ENCODE peak calls at places on chromosomes 5 and 9, in nine cellular contexts. One of them, this sample, is unnamed.
A peak's percentile ranks its signal among the peaks of the same experiment; 100 is the strongest.

GRCh38 chr5:160539431-160539830 is 117.8 kb downstream of the PTTG1 start:
- DNase-seq in ovary: no peak
- DNase-seq in uterus: no peak
- DNase-seq in HepG2: no peak
- DNase-seq in A549: no peak
- DNase-seq in sigmoid colon: no peak
- DNase-seq in esophagus muscularis mucosa: no peak
- DNase-seq in thyroid gland: no peak
- DNase-seq in gastrocnemius medialis: no peak
- DNase-seq in this sample: no peak

GRCh38 chr5:179304466-179304865 is 40.8 kb downstream of the ADAMTS2 start:
- DNase-seq in ovary: no peak
- DNase-seq in uterus: no peak
- DNase-seq in HepG2: no peak
- DNase-seq in A549: no peak
- DNase-seq in sigmoid colon: no peak
- DNase-seq in esophagus muscularis mucosa: no peak
- DNase-seq in thyroid gland: no peak
- DNase-seq in gastrocnemius medialis: no peak
- DNase-seq in this sample: no peak

GRCh38 chr5:55231476-55232193 is 1.8 kb downstream of the CCNO start:
- DNase-seq in ovary: peak; percentile 18
- DNase-seq in uterus: no peak
- DNase-seq in HepG2: no peak
- DNase-seq in A549: no peak
- DNase-seq in sigmoid colon: no peak
- DNase-seq in esophagus muscularis mucosa: peak; percentile 91
- DNase-seq in thyroid gland: peak; percentile 40
- DNase-seq in gastrocnemius medialis: no peak
- DNase-seq in this sample: peak; percentile 55

GRCh38 chr9:137613259-137613658 is 5.5 kb upstream of the EHMT1 start:
- DNase-seq in ovary: no peak
- DNase-seq in uterus: no peak
- DNase-seq in HepG2: no peak
- DNase-seq in A549: no peak
- DNase-seq in sigmoid colon: no peak
- DNase-seq in esophagus muscularis mucosa: no peak
- DNase-seq in thyroid gland: no peak
- DNase-seq in gastrocnemius medialis: no peak
- DNase-seq in this sample: peak; percentile 29

GRCh38 chr5:134489227-134489944 is 36.1 kb upstream of the JADE2 start:
- DNase-seq in ovary: no peak
- DNase-seq in uterus: no peak
- DNase-seq in HepG2: no peak
- DNase-seq in A549: no peak
- DNase-seq in sigmoid colon: no peak
- DNase-seq in esophagus muscularis mucosa: peak; percentile 89
- DNase-seq in thyroid gland: no peak
- DNase-seq in gastrocnemius medialis: no peak
- DNase-seq in this sample: no peak

GRCh38 chr5:151150484-151151262 is 6.9 kb downstream of the ANXA6 start:
- DNase-seq in ovary: peak; percentile 79
- DNase-seq in uterus: peak; percentile 74
- DNase-seq in HepG2: no peak
- DNase-seq in A549: no peak
- DNase-seq in sigmoid colon: peak; percentile 89
- DNase-seq in esophagus muscularis mucosa: no peak
- DNase-seq in thyroid gland: peak; percentile 65
- DNase-seq in gastrocnemius medialis: no peak
- DNase-seq in this sample: peak; percentile 60

GRCh38 chr5:81162501-81162900 is 70.6 kb upstream of the CKMT2 start:
- DNase-seq in ovary: no peak
- DNase-seq in uterus: no peak
- DNase-seq in HepG2: no peak
- DNase-seq in A549: no peak
- DNase-seq in sigmoid colon: no peak
- DNase-seq in esophagus muscularis mucosa: no peak
- DNase-seq in thyroid gland: no peak
- DNase-seq in gastrocnemius medialis: no peak
- DNase-seq in this sample: no peak

GRCh38 chr5:79025054-79025465 is 40.0 kb upstream of the ARSB start:
- DNase-seq in ovary: peak; percentile 52
- DNase-seq in uterus: peak; percentile 69
- DNase-seq in HepG2: peak; percentile 41
- DNase-seq in A549: peak; percentile 41
- DNase-seq in sigmoid colon: peak; percentile 76
- DNase-seq in esophagus muscularis mucosa: no peak
- DNase-seq in thyroid gland: peak; percentile 57
- DNase-seq in gastrocnemius medialis: peak; percentile 6
- DNase-seq in this sample: peak; percentile 65

GRCh38 chr5:4113426-4113825 is 517.8 kb downstream of the IRX1 start:
- DNase-seq in ovary: no peak
- DNase-seq in uterus: no peak
- DNase-seq in HepG2: no peak
- DNase-seq in A549: no peak
- DNase-seq in sigmoid colon: no peak
- DNase-seq in esophagus muscularis mucosa: no peak
- DNase-seq in thyroid gland: no peak
- DNase-seq in gastrocnemius medialis: no peak
- DNase-seq in this sample: no peak

GRCh38 chr5:167478156-167478555 is 813.3 kb upstream of the WWC1 start:
- DNase-seq in ovary: no peak
- DNase-seq in uterus: no peak
- DNase-seq in HepG2: no peak
- DNase-seq in A549: no peak
- DNase-seq in sigmoid colon: no peak
- DNase-seq in esophagus muscularis mucosa: no peak
- DNase-seq in thyroid gland: no peak
- DNase-seq in gastrocnemius medialis: no peak
- DNase-seq in this sample: no peak

GRCh38 chr5:173829826-173830225 is 58.3 kb upstream of the CPEB4 start:
- DNase-seq in ovary: no peak
- DNase-seq in uterus: no peak
- DNase-seq in HepG2: no peak
- DNase-seq in A549: no peak
- DNase-seq in sigmoid colon: no peak
- DNase-seq in esophagus muscularis mucosa: no peak
- DNase-seq in thyroid gland: peak; percentile 76
- DNase-seq in gastrocnemius medialis: no peak
- DNase-seq in this sample: no peak

GRCh38 chr9:6149315-6149714 is 66.3 kb upstream of the IL33 start:
- DNase-seq in ovary: no peak
- DNase-seq in uterus: no peak
- DNase-seq in HepG2: no peak
- DNase-seq in A549: no peak
- DNase-seq in sigmoid colon: no peak
- DNase-seq in esophagus muscularis mucosa: no peak
- DNase-seq in thyroid gland: no peak
- DNase-seq in gastrocnemius medialis: no peak
- DNase-seq in this sample: no peak

GRCh38 chr9:6150483-6150882 is 65.1 kb upstream of the IL33 start:
- DNase-seq in ovary: no peak
- DNase-seq in uterus: no peak
- DNase-seq in HepG2: no peak
- DNase-seq in A549: no peak
- DNase-seq in sigmoid colon: no peak
- DNase-seq in esophagus muscularis mucosa: no peak
- DNase-seq in thyroid gland: no peak
- DNase-seq in gastrocnemius medialis: no peak
- DNase-seq in this sample: no peak

GRCh38 chr9:6144947-6145346 is 70.7 kb upstream of the IL33 start:
- DNase-seq in ovary: no peak
- DNase-seq in uterus: no peak
- DNase-seq in HepG2: no peak
- DNase-seq in A549: no peak
- DNase-seq in sigmoid colon: no peak
- DNase-seq in esophagus muscularis mucosa: no peak
- DNase-seq in thyroid gland: no peak
- DNase-seq in gastrocnemius medialis: no peak
- DNase-seq in this sample: no peak

GRCh38 chr9:6142816-6143454 is 72.7 kb upstream of the IL33 start:
- DNase-seq in ovary: no peak
- DNase-seq in uterus: no peak
- DNase-seq in HepG2: peak; percentile 4
- DNase-seq in A549: no peak
- DNase-seq in sigmoid colon: no peak
- DNase-seq in esophagus muscularis mucosa: no peak
- DNase-seq in thyroid gland: no peak
- DNase-seq in gastrocnemius medialis: no peak
- DNase-seq in this sample: no peak

DNA sequence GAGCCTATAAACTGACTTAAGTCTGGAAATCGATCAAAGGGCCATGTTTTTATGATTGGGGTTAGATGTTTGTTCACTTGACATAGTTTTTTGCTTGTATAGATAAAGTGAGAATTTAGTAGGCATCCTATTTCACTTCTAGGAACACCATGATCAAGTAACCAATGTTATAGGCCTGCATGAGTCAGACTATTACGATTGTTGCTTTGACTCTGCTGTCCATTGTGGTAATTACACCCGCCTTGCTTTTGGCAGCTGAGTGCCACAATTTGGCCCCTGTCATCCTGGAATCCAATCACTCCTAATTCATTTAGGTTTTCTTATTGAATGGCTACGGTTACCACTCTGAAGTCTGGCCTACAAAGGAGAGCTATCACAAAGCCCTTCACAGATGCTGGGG is 67.8 kb upstream of the IL33 start:
- DNase-seq in ovary: no peak
- DNase-seq in uterus: no peak
- DNase-seq in HepG2: no peak
- DNase-seq in A549: no peak
- DNase-seq in sigmoid colon: no peak
- DNase-seq in esophagus muscularis mucosa: no peak
- DNase-seq in thyroid gland: no peak
- DNase-seq in gastrocnemius medialis: no peak
- DNase-seq in this sample: no peak
- TF ChIP-seq POLR2A in ovary: no peak
- TF ChIP-seq POLR2A in uterus: no peak
- TF ChIP-seq POLR2A in HepG2: no peak
- TF ChIP-seq POLR2A in A549: no peak
- TF ChIP-seq POLR2A in sigmoid colon: no peak
- TF ChIP-seq POLR2A in esophagus muscularis mucosa: no peak
- TF ChIP-seq POLR2A in thyroid gland: no peak
- TF ChIP-seq POLR2A in gastrocnemius medialis: no peak
- TF ChIP-seq POLR2A in this sample: no peak

GRCh38 chr5:88821161-88821560 is 61.8 kb downstream of the MEF2C start:
- DNase-seq in ovary: no peak
- DNase-seq in uterus: no peak
- DNase-seq in HepG2: no peak
- DNase-seq in A549: no peak
- DNase-seq in sigmoid colon: no peak
- DNase-seq in esophagus muscularis mucosa: no peak
- DNase-seq in thyroid gland: no peak
- DNase-seq in gastrocnemius medialis: no peak
- DNase-seq in this sample: no peak
- TF ChIP-seq CTCF in ovary: no peak
- TF ChIP-seq CTCF in uterus: no peak
- TF ChIP-seq CTCF in HepG2: no peak
- TF ChIP-seq CTCF in A549: no peak
- TF ChIP-seq CTCF in sigmoid colon: no peak
- TF ChIP-seq CTCF in esophagus muscularis mucosa: no peak
- TF ChIP-seq CTCF in thyroid gland: no peak
- TF ChIP-seq CTCF in gastrocnemius medialis: no peak
- TF ChIP-seq CTCF in this sample: no peak

DNA sequence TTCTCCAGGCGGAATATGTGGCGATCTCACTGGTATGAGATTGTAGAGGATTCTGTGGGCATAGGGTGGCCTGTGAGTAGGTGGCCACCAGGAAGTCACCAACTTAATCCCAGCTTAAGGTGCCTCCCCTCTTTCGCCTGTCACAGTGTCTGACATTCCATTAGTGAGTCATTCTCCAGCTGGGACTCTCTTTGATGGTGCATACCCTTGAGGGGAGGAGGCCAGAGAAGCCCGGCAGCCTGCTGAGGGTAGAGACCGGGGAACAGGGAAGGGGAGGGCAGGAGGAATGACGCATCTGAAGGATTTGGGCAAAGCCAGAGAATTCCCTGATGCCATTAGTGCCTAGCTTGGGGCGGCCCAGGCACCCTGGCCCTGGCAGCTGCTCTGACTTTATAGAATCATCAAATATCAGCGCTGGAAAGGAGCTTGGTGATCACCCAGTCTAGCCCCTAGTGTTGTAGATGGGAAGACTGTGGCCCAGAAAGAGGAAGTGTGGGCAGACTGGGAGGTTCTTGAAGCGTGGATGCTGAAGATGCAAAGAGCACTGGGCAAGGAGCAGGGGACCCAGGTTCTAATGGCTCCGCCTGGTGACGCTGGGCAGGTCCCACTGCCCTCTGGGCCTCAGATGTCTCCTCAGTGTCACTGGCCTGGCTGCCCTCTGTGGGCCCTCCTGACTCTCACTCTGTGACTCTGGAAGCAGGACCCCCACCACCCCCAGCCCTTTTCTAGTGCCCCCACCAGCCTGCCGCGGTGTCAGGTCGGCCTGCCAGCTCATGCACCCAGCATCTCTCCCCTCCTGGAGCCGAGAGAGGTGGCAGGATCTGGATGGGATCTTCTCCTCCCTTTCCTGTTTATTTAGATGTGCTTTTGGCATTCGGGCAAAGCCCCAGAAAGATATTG is 41.4 kb downstream of the DAB2IP start:
- DNase-seq in ovary: no peak
- DNase-seq in uterus: no peak
- DNase-seq in HepG2: peak; percentile 81
- DNase-seq in A549: peak; percentile 24
- DNase-seq in sigmoid colon: no peak
- DNase-seq in esophagus muscularis mucosa: no peak
- DNase-seq in thyroid gland: no peak
- DNase-seq in gastrocnemius medialis: no peak
- DNase-seq in this sample: peak; percentile 55
- TF ChIP-seq POLR2A in ovary: no peak
- TF ChIP-seq POLR2A in uterus: no peak
- TF ChIP-seq POLR2A in HepG2: no peak
- TF ChIP-seq POLR2A in A549: no peak
- TF ChIP-seq POLR2A in sigmoid colon: no peak
- TF ChIP-seq POLR2A in esophagus muscularis mucosa: no peak
- TF ChIP-seq POLR2A in thyroid gland: no peak
- TF ChIP-seq POLR2A in gastrocnemius medialis: no peak
- TF ChIP-seq POLR2A in this sample: no peak

DNA sequence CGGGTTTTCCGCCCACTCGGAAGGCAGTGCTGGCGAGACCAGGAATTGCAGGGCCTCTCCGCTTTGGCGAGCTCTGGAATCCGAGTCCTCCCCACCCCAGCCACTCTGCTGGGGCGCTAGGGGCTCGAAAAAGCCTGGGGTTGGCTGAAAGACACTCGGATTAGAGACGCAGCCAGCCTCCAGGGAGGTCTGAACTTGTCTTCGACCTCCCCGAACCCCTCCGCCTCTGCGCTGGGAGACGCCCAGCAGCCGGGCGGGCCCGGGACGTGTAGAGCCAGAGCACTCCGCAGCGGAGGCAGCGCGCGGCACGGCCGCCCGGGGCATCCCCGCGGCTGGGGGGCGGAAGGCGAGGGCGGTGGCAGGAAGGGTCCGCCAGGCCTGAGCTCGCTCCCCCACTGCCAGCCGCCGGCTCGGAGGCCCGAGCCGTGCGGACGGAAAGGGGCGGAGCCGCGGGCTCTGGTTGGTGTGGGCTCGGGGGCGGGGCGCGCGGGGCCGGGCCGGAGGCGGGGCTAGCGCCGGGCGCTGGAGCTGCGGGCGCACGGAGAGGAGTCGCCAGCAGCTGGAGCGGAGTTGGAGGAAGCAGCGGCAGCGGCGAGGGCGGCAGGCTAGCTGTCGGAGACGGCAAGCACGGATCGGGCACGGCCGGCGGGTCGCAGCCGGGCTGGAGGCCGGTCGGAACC is at the start of gene PIK3R1:
- DNase-seq in ovary: peak; percentile 96
- DNase-seq in uterus: peak; percentile 97
- DNase-seq in HepG2: peak; percentile 84
- DNase-seq in A549: peak; percentile 88
- DNase-seq in sigmoid colon: peak; percentile 97
- DNase-seq in esophagus muscularis mucosa: peak; percentile 99
- DNase-seq in thyroid gland: peak; percentile 98
- DNase-seq in gastrocnemius medialis: peak; percentile 92
- DNase-seq in this sample: peak; percentile 96
- TF ChIP-seq CTCF in ovary: peak; percentile 75
- TF ChIP-seq CTCF in uterus: peak; percentile 40
- TF ChIP-seq CTCF in HepG2: peak; percentile 32
- TF ChIP-seq CTCF in A549: no peak
- TF ChIP-seq CTCF in sigmoid colon: peak; percentile 60
- TF ChIP-seq CTCF in esophagus muscularis mucosa: peak; percentile 31
- TF ChIP-seq CTCF in thyroid gland: peak; percentile 48
- TF ChIP-seq CTCF in gastrocnemius medialis: peak; percentile 55
- TF ChIP-seq CTCF in this sample: no peak